ENCODE peak calls at places on chromosome 3, in ten cellular contexts. One of them, this sample, is unnamed.

GRCh38 chr3:46091971-46092703 is 64.9 kb upstream of the XCR1 start:
- DNase-seq in tibial artery: no peak
- DNase-seq in HepG2: no peak
- DNase-seq in GM23338: no peak
- DNase-seq in upper lobe of right lung: no peak
- DNase-seq in PC-9: no peak
- DNase-seq in heart left ventricle: no peak
- DNase-seq in lower lobe of right lung: no peak
- DNase-seq in psoas muscle: no peak
- DNase-seq in cardiac muscle cell: no peak
- DNase-seq in this sample: no peak

GRCh38 chr3:137202941-137203340 is 245.2 kb downstream of the IL20RB start:
- DNase-seq in tibial artery: no peak
- DNase-seq in HepG2: peak; percentile 18
- DNase-seq in GM23338: no peak
- DNase-seq in upper lobe of right lung: peak; percentile 80
- DNase-seq in PC-9: no peak
- DNase-seq in heart left ventricle: peak; percentile 16
- DNase-seq in lower lobe of right lung: peak; percentile 73
- DNase-seq in psoas muscle: no peak
- DNase-seq in cardiac muscle cell: no peak
- DNase-seq in this sample: no peak

GRCh38 chr3:135688003-135688402 is 277.5 kb upstream of the PPP2R3A start:
- DNase-seq in tibial artery: no peak
- DNase-seq in HepG2: no peak
- DNase-seq in GM23338: no peak
- DNase-seq in upper lobe of right lung: no peak
- DNase-seq in PC-9: no peak
- DNase-seq in heart left ventricle: no peak
- DNase-seq in lower lobe of right lung: no peak
- DNase-seq in psoas muscle: no peak
- DNase-seq in cardiac muscle cell: no peak
- DNase-seq in this sample: no peak

GRCh38 chr3:8371085-8371551 is 130.5 kb upstream of the LMCD1 start:
- DNase-seq in tibial artery: no peak
- DNase-seq in HepG2: no peak
- DNase-seq in GM23338: no peak
- DNase-seq in upper lobe of right lung: no peak
- DNase-seq in PC-9: no peak
- DNase-seq in heart left ventricle: no peak
- DNase-seq in lower lobe of right lung: no peak
- DNase-seq in psoas muscle: no peak
- DNase-seq in cardiac muscle cell: peak; percentile 87
- DNase-seq in this sample: no peak

GRCh38 chr3:2390926-2391532 is 292.4 kb downstream of the CNTN4 start:
- DNase-seq in tibial artery: no peak
- DNase-seq in HepG2: no peak
- DNase-seq in GM23338: no peak
- DNase-seq in upper lobe of right lung: no peak
- DNase-seq in PC-9: no peak
- DNase-seq in heart left ventricle: no peak
- DNase-seq in lower lobe of right lung: no peak
- DNase-seq in psoas muscle: no peak
- DNase-seq in cardiac muscle cell: no peak
- DNase-seq in this sample: no peak

GRCh38 chr3:12758025-12758830 is 831 bp downstream of the TMEM40 start:
- DNase-seq in tibial artery: no peak
- DNase-seq in HepG2: no peak
- DNase-seq in GM23338: peak; percentile 32
- DNase-seq in upper lobe of right lung: no peak
- DNase-seq in PC-9: peak; percentile 47
- DNase-seq in heart left ventricle: peak; percentile 30
- DNase-seq in lower lobe of right lung: peak; percentile 58
- DNase-seq in psoas muscle: peak; percentile 46
- DNase-seq in cardiac muscle cell: peak; percentile 81
- DNase-seq in this sample: no peak

GRCh38 chr3:42013652-42014442 is 51.9 kb upstream of the ULK4 start:
- DNase-seq in tibial artery: peak; percentile 73
- DNase-seq in HepG2: no peak
- DNase-seq in GM23338: peak; percentile 50
- DNase-seq in upper lobe of right lung: peak; percentile 80
- DNase-seq in PC-9: peak; percentile 26
- DNase-seq in heart left ventricle: peak; percentile 44
- DNase-seq in lower lobe of right lung: peak; percentile 69
- DNase-seq in psoas muscle: peak; percentile 41
- DNase-seq in cardiac muscle cell: no peak
- DNase-seq in this sample: peak; percentile 49

GRCh38 chr3:111481551-111481950 is 60.4 kb upstream of the CD96 start:
- DNase-seq in tibial artery: no peak
- DNase-seq in HepG2: no peak
- DNase-seq in GM23338: no peak
- DNase-seq in upper lobe of right lung: no peak
- DNase-seq in PC-9: no peak
- DNase-seq in heart left ventricle: no peak
- DNase-seq in lower lobe of right lung: no peak
- DNase-seq in psoas muscle: no peak
- DNase-seq in cardiac muscle cell: no peak
- DNase-seq in this sample: no peak

DNA sequence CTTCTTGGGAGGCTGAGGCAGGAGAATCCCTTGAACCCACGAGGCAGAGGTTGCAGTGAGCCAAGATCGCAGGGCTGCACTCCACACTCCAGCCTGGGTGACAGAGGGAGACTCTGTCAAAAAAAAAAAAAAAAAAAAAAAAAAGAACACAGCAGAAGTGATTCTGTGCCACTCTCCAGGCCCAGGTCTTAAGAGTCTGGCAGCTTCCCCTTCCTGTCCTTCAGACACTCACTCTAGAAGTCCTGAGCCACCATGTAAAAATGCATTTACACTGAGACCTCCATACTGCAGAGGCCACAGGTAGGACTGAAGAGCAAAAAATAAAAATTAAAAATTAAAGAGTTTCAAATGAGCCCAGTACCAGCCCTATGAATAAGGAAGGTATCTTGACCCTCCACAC is 11.8 kb upstream of the CDV3 start:
- DNase-seq in tibial artery: no peak
- DNase-seq in HepG2: no peak
- DNase-seq in GM23338: no peak
- DNase-seq in upper lobe of right lung: no peak
- DNase-seq in PC-9: no peak
- DNase-seq in heart left ventricle: no peak
- DNase-seq in lower lobe of right lung: no peak
- DNase-seq in psoas muscle: no peak
- DNase-seq in cardiac muscle cell: no peak
- DNase-seq in this sample: no peak
- TF ChIP-seq CTCF in tibial artery: no peak
- TF ChIP-seq CTCF in HepG2: no peak
- TF ChIP-seq CTCF in GM23338: no peak
- TF ChIP-seq CTCF in upper lobe of right lung: no peak
- TF ChIP-seq CTCF in PC-9: no peak
- TF ChIP-seq CTCF in heart left ventricle: no peak
- TF ChIP-seq CTCF in lower lobe of right lung: no peak
- TF ChIP-seq CTCF in psoas muscle: no peak
- TF ChIP-seq CTCF in cardiac muscle cell: no peak
- TF ChIP-seq CTCF in this sample: no peak

DNA sequence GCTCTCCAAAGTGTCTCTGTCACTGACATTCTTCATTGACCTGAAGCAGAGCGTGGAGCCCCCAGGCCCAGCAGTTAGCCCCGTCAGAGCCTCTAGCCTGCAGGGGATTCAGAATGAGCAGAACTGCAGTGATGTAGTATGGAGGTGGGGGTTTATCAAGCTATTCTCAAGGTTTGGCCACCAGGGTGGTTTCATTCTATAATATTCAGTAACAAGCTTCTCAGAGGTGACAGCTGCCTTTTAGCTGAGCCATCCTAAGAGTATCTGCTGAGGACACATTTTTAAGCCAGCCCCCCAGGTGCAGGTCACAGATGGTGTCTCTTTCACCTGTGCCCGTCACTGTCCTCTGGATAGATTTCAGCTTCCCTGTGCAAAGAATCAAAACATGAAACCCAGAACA is 31.9 kb downstream of the CMTM7 start:
- DNase-seq in tibial artery: no peak
- DNase-seq in HepG2: no peak
- DNase-seq in GM23338: no peak
- DNase-seq in upper lobe of right lung: no peak
- DNase-seq in PC-9: no peak
- DNase-seq in heart left ventricle: no peak
- DNase-seq in lower lobe of right lung: no peak
- DNase-seq in psoas muscle: no peak
- DNase-seq in cardiac muscle cell: no peak
- DNase-seq in this sample: no peak
- H3K4me1 ChIP-seq in tibial artery: peaks cover 29% of the 10 kb centered on the region
- H3K4me1 ChIP-seq in HepG2: peaks cover 58% of the 10 kb centered on the region
- H3K4me1 ChIP-seq in GM23338: peaks cover 17% of the 10 kb centered on the region
- H3K4me1 ChIP-seq in upper lobe of right lung: peaks cover 58% of the 10 kb centered on the region
- H3K4me1 ChIP-seq in PC-9: peaks cover 56% of the 10 kb centered on the region
- H3K4me1 ChIP-seq in heart left ventricle: peaks cover 25% of the 10 kb centered on the region
- H3K4me1 ChIP-seq in lower lobe of right lung: peaks cover 74% of the 10 kb centered on the region
- H3K4me1 ChIP-seq in psoas muscle: peaks cover 30% of the 10 kb centered on the region
- H3K4me1 ChIP-seq in cardiac muscle cell: peaks cover 15% of the 10 kb centered on the region
- H3K4me1 ChIP-seq in this sample: peaks cover 27% of the 10 kb centered on the region

GRCh38 chr3:140355481-140355880 is 322.4 kb upstream of the TRIM42 start:
- DNase-seq in tibial artery: no peak
- DNase-seq in HepG2: no peak
- DNase-seq in GM23338: no peak
- DNase-seq in upper lobe of right lung: no peak
- DNase-seq in PC-9: no peak
- DNase-seq in heart left ventricle: no peak
- DNase-seq in lower lobe of right lung: no peak
- DNase-seq in psoas muscle: no peak
- DNase-seq in cardiac muscle cell: no peak
- DNase-seq in this sample: no peak

GRCh38 chr3:140363801-140364200 is 314.1 kb upstream of the TRIM42 start:
- DNase-seq in tibial artery: no peak
- DNase-seq in HepG2: no peak
- DNase-seq in GM23338: no peak
- DNase-seq in upper lobe of right lung: no peak
- DNase-seq in PC-9: peak; percentile 11
- DNase-seq in heart left ventricle: no peak
- DNase-seq in lower lobe of right lung: peak; percentile 45
- DNase-seq in psoas muscle: no peak
- DNase-seq in cardiac muscle cell: peak; percentile 5
- DNase-seq in this sample: no peak

GRCh38 chr3:140359198-140359995 is 318.5 kb upstream of the TRIM42 start:
- DNase-seq in tibial artery: no peak
- DNase-seq in HepG2: no peak
- DNase-seq in GM23338: no peak
- DNase-seq in upper lobe of right lung: no peak
- DNase-seq in PC-9: no peak
- DNase-seq in heart left ventricle: no peak
- DNase-seq in lower lobe of right lung: no peak
- DNase-seq in psoas muscle: no peak
- DNase-seq in cardiac muscle cell: no peak
- DNase-seq in this sample: no peak

GRCh38 chr3:140358696-140359095 is 319.2 kb upstream of the TRIM42 start:
- DNase-seq in tibial artery: no peak
- DNase-seq in HepG2: no peak
- DNase-seq in GM23338: no peak
- DNase-seq in upper lobe of right lung: no peak
- DNase-seq in PC-9: no peak
- DNase-seq in heart left ventricle: no peak
- DNase-seq in lower lobe of right lung: no peak
- DNase-seq in psoas muscle: no peak
- DNase-seq in cardiac muscle cell: no peak
- DNase-seq in this sample: no peak

DNA sequence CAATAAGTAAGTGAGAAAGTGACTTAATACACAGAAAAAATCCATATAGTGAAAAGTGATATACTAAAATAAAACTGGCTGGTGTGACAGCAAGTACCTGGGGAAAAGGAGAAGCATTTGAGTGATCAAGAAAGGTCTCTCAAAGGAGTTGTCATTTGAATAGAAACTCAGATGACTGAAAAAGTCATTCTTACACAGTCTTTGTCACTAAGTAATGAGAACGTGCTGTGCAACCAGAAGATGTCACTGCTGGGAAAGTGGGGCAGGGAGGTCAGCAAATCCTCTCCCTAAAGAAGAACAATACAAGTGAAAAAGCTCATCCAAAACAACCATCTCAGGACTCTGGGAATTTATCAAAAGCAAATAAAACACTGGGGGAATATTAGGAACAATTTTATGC is 317.5 kb upstream of the TRIM42 start:
- DNase-seq in tibial artery: no peak
- DNase-seq in HepG2: no peak
- DNase-seq in GM23338: no peak
- DNase-seq in upper lobe of right lung: no peak
- DNase-seq in PC-9: no peak
- DNase-seq in heart left ventricle: no peak
- DNase-seq in lower lobe of right lung: no peak
- DNase-seq in psoas muscle: no peak
- DNase-seq in cardiac muscle cell: no peak
- DNase-seq in this sample: no peak
- TF ChIP-seq CTCF in tibial artery: no peak
- TF ChIP-seq CTCF in HepG2: peak; percentile 25
- TF ChIP-seq CTCF in GM23338: no peak
- TF ChIP-seq CTCF in upper lobe of right lung: no peak
- TF ChIP-seq CTCF in PC-9: no peak
- TF ChIP-seq CTCF in heart left ventricle: no peak
- TF ChIP-seq CTCF in lower lobe of right lung: no peak
- TF ChIP-seq CTCF in psoas muscle: no peak
- TF ChIP-seq CTCF in cardiac muscle cell: no peak
- TF ChIP-seq CTCF in this sample: no peak

GRCh38 chr3:50164984-50165383 is 9.9 kb downstream of the SEMA3F start:
- DNase-seq in tibial artery: no peak
- DNase-seq in HepG2: no peak
- DNase-seq in GM23338: no peak
- DNase-seq in upper lobe of right lung: no peak
- DNase-seq in PC-9: no peak
- DNase-seq in heart left ventricle: no peak
- DNase-seq in lower lobe of right lung: no peak
- DNase-seq in psoas muscle: no peak
- DNase-seq in cardiac muscle cell: no peak
- DNase-seq in this sample: no peak

GRCh38 chr3:50164481-50164880 is 9.4 kb downstream of the SEMA3F start:
- DNase-seq in tibial artery: no peak
- DNase-seq in HepG2: no peak
- DNase-seq in GM23338: no peak
- DNase-seq in upper lobe of right lung: no peak
- DNase-seq in PC-9: no peak
- DNase-seq in heart left ventricle: no peak
- DNase-seq in lower lobe of right lung: no peak
- DNase-seq in psoas muscle: no peak
- DNase-seq in cardiac muscle cell: no peak
- DNase-seq in this sample: no peak

GRCh38 chr3:50163572-50163971 is 8.4 kb downstream of the SEMA3F start:
- DNase-seq in tibial artery: peak; percentile 77
- DNase-seq in HepG2: no peak
- DNase-seq in GM23338: no peak
- DNase-seq in upper lobe of right lung: no peak
- DNase-seq in PC-9: no peak
- DNase-seq in heart left ventricle: no peak
- DNase-seq in lower lobe of right lung: no peak
- DNase-seq in psoas muscle: no peak
- DNase-seq in cardiac muscle cell: peak; percentile 18
- DNase-seq in this sample: no peak

GRCh38 chr3:50165388-50166308 is 10.5 kb downstream of the SEMA3F start:
- DNase-seq in tibial artery: peak; percentile 92
- DNase-seq in HepG2: no peak
- DNase-seq in GM23338: no peak
- DNase-seq in upper lobe of right lung: no peak
- DNase-seq in PC-9: peak; percentile 66
- DNase-seq in heart left ventricle: peak; percentile 50
- DNase-seq in lower lobe of right lung: no peak
- DNase-seq in psoas muscle: peak; percentile 33
- DNase-seq in cardiac muscle cell: peak; percentile 63
- DNase-seq in this sample: no peak

GRCh38 chr3:50164056-50164455 is 8.9 kb downstream of the SEMA3F start:
- DNase-seq in tibial artery: peak; percentile 98
- DNase-seq in HepG2: no peak
- DNase-seq in GM23338: no peak
- DNase-seq in upper lobe of right lung: peak; percentile 80
- DNase-seq in PC-9: peak; percentile 90
- DNase-seq in heart left ventricle: no peak
- DNase-seq in lower lobe of right lung: peak; percentile 77
- DNase-seq in psoas muscle: peak; percentile 82
- DNase-seq in cardiac muscle cell: peak; percentile 89
- DNase-seq in this sample: peak; percentile 74
- H3K4me1 ChIP-seq in tibial artery: peaks cover 100% of the 10 kb centered on the region
- H3K4me1 ChIP-seq in HepG2: peaks cover 75% of the 10 kb centered on the region
- H3K4me1 ChIP-seq in GM23338: peaks cover 37% of the 10 kb centered on the region
- H3K4me1 ChIP-seq in upper lobe of right lung: peaks cover 80% of the 10 kb centered on the region
- H3K4me1 ChIP-seq in PC-9: peaks cover 38% of the 10 kb centered on the region
- H3K4me1 ChIP-seq in heart left ventricle: peaks cover 67% of the 10 kb centered on the region
- H3K4me1 ChIP-seq in lower lobe of right lung: peaks cover 96% of the 10 kb centered on the region
- H3K4me1 ChIP-seq in psoas muscle: peaks cover 67% of the 10 kb centered on the region
- H3K4me1 ChIP-seq in cardiac muscle cell: peaks cover 23% of the 10 kb centered on the region
- H3K4me1 ChIP-seq in this sample: peaks cover 33% of the 10 kb centered on the region

This sample was measured in mucosa of descending colon.